ENCODE peak calls at places on chromosomes 13 and 19, in seven cellular contexts. One of them, this sample, is unnamed.

GRCh38 chr19:3403489-3404323 is 37.3 kb downstream of the NFIC start:
- DNase-seq in left ventricle myocardium inferior: peak
- DNase-seq in AG04450: peak
- DNase-seq in Karpas-422: no peak
- DNase-seq in right cardiac atrium: peak
- DNase-seq in mammary epithelial cell: peak
- DNase-seq in stomach: peak
- DNase-seq in this sample: no peak

GRCh38 chr19:3543150-3544053 is 4.4 kb downstream of the TEKTIP1 start:
- DNase-seq in right cardiac atrium: peak
- DNase-seq in stomach: peak
- DNase-seq in AG04450: no peak
- DNase-seq in left ventricle myocardium inferior: no peak
- DNase-seq in mammary epithelial cell: no peak
- DNase-seq in Karpas-422: no peak
- DNase-seq in this sample: no peak

GRCh38 chr13:35840991-35841604 is 290.1 kb downstream of the DCLK1 start:
- DNase-seq in Karpas-422: no peak
- DNase-seq in right cardiac atrium: no peak
- DNase-seq in left ventricle myocardium inferior: no peak
- DNase-seq in mammary epithelial cell: no peak
- DNase-seq in stomach: no peak
- DNase-seq in AG04450: no peak
- DNase-seq in this sample: no peak

GRCh38 chr13:66207610-66208009 is 1022.5 kb downstream of the PCDH9 start:
- DNase-seq in left ventricle myocardium inferior: no peak
- DNase-seq in Karpas-422: no peak
- DNase-seq in right cardiac atrium: no peak
- DNase-seq in stomach: no peak
- DNase-seq in AG04450: no peak
- DNase-seq in mammary epithelial cell: no peak
- DNase-seq in this sample: no peak

GRCh38 chr13:26022538-26023292 is 29.1 kb downstream of the SHISA2 start:
- DNase-seq in right cardiac atrium: peak
- DNase-seq in left ventricle myocardium inferior: peak
- DNase-seq in AG04450: no peak
- DNase-seq in mammary epithelial cell: peak
- DNase-seq in stomach: peak
- DNase-seq in Karpas-422: no peak
- DNase-seq in this sample: no peak

GRCh38 chr19:41956621-41957020 is 2.5 kb downstream of the RABAC1 start:
- DNase-seq in AG04450: no peak
- DNase-seq in stomach: no peak
- DNase-seq in right cardiac atrium: no peak
- DNase-seq in mammary epithelial cell: no peak
- DNase-seq in left ventricle myocardium inferior: no peak
- DNase-seq in Karpas-422: no peak
- DNase-seq in this sample: no peak

GRCh38 chr13:109509154-109509905 is 277.1 kb downstream of the IRS2 start:
- DNase-seq in left ventricle myocardium inferior: no peak
- DNase-seq in mammary epithelial cell: peak
- DNase-seq in AG04450: peak
- DNase-seq in stomach: no peak
- DNase-seq in right cardiac atrium: no peak
- DNase-seq in Karpas-422: no peak
- DNase-seq in this sample: no peak

GRCh38 chr19:49591731-49592485 is 926 bp downstream of the PRR12 start:
- DNase-seq in left ventricle myocardium inferior: peak
- DNase-seq in mammary epithelial cell: peak
- DNase-seq in Karpas-422: peak
- DNase-seq in stomach: peak
- DNase-seq in AG04450: no peak
- DNase-seq in right cardiac atrium: peak
- DNase-seq in this sample: no peak

GRCh38 chr13:66634384-66634783 is 595.8 kb downstream of the PCDH9 start:
- DNase-seq in left ventricle myocardium inferior: no peak
- DNase-seq in Karpas-422: no peak
- DNase-seq in stomach: no peak
- DNase-seq in AG04450: no peak
- DNase-seq in right cardiac atrium: no peak
- DNase-seq in mammary epithelial cell: no peak
- DNase-seq in this sample: no peak

GRCh38 chr13:80100636-80101035 is 240.3 kb downstream of the SPRY2 start:
- DNase-seq in right cardiac atrium: no peak
- DNase-seq in left ventricle myocardium inferior: no peak
- DNase-seq in AG04450: no peak
- DNase-seq in Karpas-422: no peak
- DNase-seq in stomach: no peak
- DNase-seq in mammary epithelial cell: no peak
- DNase-seq in this sample: no peak

GRCh38 chr19:30388327-30388726 is 16.1 kb downstream of the ZNF536 start:
- DNase-seq in Karpas-422: no peak
- DNase-seq in stomach: no peak
- DNase-seq in left ventricle myocardium inferior: no peak
- DNase-seq in mammary epithelial cell: no peak
- DNase-seq in AG04450: no peak
- DNase-seq in right cardiac atrium: no peak
- DNase-seq in this sample: no peak

GRCh38 chr19:44024900-44025216 is 321 bp upstream of the ZNF222 start:
- DNase-seq in AG04450: no peak
- DNase-seq in Karpas-422: no peak
- DNase-seq in right cardiac atrium: no peak
- DNase-seq in stomach: no peak
- DNase-seq in mammary epithelial cell: no peak
- DNase-seq in left ventricle myocardium inferior: no peak
- DNase-seq in this sample: no peak

GRCh38 chr19:44021221-44021620 is 4.0 kb upstream of the ZNF222 start:
- DNase-seq in left ventricle myocardium inferior: no peak
- DNase-seq in AG04450: no peak
- DNase-seq in Karpas-422: no peak
- DNase-seq in mammary epithelial cell: no peak
- DNase-seq in stomach: no peak
- DNase-seq in right cardiac atrium: no peak
- DNase-seq in this sample: no peak

GRCh38 chr19:44019498-44019897 is 5.7 kb upstream of the ZNF222 start:
- DNase-seq in right cardiac atrium: no peak
- DNase-seq in stomach: no peak
- DNase-seq in left ventricle myocardium inferior: no peak
- DNase-seq in Karpas-422: no peak
- DNase-seq in mammary epithelial cell: no peak
- DNase-seq in AG04450: no peak
- DNase-seq in this sample: no peak

DNA sequence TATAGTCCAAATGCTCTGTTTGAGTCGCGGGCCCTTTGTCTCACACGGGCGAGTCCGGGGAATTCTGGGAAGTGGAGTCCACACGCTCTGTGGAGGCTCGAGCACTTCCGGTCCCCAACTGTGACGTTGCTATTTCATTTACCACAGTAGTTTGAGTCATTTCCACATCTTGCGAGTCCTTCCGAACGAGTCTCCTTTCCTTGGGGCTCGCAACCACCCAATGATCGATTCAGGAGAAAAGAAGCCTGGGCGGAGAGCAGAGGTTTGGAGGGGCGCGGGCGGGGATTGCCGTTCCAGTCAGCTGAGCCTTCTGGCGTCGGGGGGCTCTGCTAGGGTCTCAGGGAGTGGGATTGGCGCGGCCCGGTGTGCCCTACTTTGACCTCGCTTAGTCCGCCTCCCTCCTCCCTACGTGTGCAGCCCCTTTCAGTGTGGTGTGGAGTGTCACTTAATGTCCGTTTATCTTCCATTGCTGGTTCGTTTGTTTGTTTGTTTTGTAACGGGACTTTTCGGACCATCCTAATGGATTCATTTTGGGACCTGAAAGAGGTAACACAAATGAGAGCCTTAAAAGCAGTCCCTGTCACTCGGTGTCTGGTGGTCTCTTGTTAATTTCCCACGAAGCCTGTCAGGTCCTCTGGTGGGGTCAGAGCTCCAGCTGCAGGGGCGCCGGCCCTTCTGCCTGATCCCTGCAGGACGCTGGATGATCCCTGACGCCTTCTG is at the start of gene ZNF222:
- DNase-seq in stomach: peak
- DNase-seq in AG04450: peak
- DNase-seq in Karpas-422: peak
- DNase-seq in mammary epithelial cell: peak
- DNase-seq in left ventricle myocardium inferior: peak
- DNase-seq in right cardiac atrium: peak
- DNase-seq in this sample: peak
- H3K27ac ChIP-seq in stomach: peak
- H3K27ac ChIP-seq in AG04450: peak
- H3K27ac ChIP-seq in Karpas-422: no peak
- H3K27ac ChIP-seq in mammary epithelial cell: peak
- H3K27ac ChIP-seq in left ventricle myocardium inferior: peak
- H3K27ac ChIP-seq in right cardiac atrium: peak
- H3K27ac ChIP-seq in this sample: no peak

DNA sequence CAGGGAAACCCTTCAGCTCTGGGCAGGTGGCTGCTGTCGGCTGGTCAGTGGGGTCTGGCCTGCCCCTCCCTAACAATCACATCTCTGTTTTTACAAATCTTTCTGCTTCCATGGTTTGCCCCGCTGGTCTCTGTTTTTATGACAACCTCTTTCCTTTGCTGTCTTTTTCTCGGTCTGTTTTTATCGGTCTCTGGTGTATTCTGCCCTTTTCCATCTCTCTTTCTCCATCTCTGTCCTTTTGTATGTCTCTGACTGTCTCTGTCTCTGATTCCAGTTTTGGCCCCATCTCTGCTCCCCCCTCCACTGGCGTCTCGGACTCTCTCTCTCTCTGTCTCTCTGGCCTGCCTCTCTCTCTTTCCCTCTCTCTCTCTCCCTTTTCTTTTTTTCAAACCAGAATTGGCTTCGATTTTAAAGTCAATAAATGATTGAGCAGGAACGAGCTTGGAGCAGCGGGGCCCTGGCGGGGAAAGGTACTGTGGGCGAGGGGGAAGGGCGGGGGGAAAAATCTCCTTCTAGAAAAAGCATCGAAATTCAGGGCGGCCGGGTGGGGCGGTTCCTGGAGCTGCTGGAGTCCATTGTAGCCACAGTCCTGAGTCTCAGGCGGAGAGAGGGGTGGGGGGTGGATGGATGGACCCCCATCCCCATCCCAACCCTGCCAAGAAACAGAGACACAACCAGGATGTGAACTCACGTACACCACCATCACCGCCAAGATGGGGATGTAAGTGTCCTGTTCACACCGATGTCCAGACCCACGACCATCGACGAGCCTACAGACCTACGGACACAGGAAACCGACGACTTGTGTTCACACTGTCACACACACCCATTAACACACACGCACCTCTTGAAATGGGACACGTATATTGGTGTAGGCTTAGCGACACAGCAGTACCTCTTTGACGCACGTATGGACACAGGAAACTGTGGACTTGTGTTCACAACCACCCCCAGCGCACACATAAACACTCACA is 3.0 kb downstream of the NFIX start:
- DNase-seq in Karpas-422: no peak
- DNase-seq in AG04450: no peak
- DNase-seq in left ventricle myocardium inferior: no peak
- DNase-seq in stomach: no peak
- DNase-seq in mammary epithelial cell: no peak
- DNase-seq in right cardiac atrium: no peak
- DNase-seq in this sample: no peak
- H3K4me3 ChIP-seq in Karpas-422: no peak
- H3K4me3 ChIP-seq in AG04450: no peak
- H3K4me3 ChIP-seq in left ventricle myocardium inferior: peak
- H3K4me3 ChIP-seq in stomach: peak
- H3K4me3 ChIP-seq in mammary epithelial cell: no peak
- H3K4me3 ChIP-seq in right cardiac atrium: no peak
- H3K4me3 ChIP-seq in this sample: no peak

GRCh38 chr19:38025908-38026307 is 118.9 kb downstream of the SIPA1L3 start:
- DNase-seq in right cardiac atrium: no peak
- DNase-seq in AG04450: no peak
- DNase-seq in Karpas-422: no peak
- DNase-seq in stomach: no peak
- DNase-seq in left ventricle myocardium inferior: no peak
- DNase-seq in mammary epithelial cell: no peak
- DNase-seq in this sample: no peak

GRCh38 chr19:38024991-38025716 is 118.1 kb downstream of the SIPA1L3 start:
- DNase-seq in stomach: no peak
- DNase-seq in AG04450: no peak
- DNase-seq in left ventricle myocardium inferior: no peak
- DNase-seq in right cardiac atrium: no peak
- DNase-seq in mammary epithelial cell: no peak
- DNase-seq in Karpas-422: peak
- DNase-seq in this sample: no peak

GRCh38 chr19:38023245-38023644 is 116.2 kb downstream of the SIPA1L3 start:
- DNase-seq in mammary epithelial cell: no peak
- DNase-seq in AG04450: no peak
- DNase-seq in right cardiac atrium: no peak
- DNase-seq in left ventricle myocardium inferior: no peak
- DNase-seq in Karpas-422: no peak
- DNase-seq in stomach: no peak
- DNase-seq in this sample: no peak

GRCh38 chr19:38021356-38021755 is 114.3 kb downstream of the SIPA1L3 start:
- DNase-seq in stomach: no peak
- DNase-seq in left ventricle myocardium inferior: no peak
- DNase-seq in Karpas-422: no peak
- DNase-seq in mammary epithelial cell: no peak
- DNase-seq in right cardiac atrium: no peak
- DNase-seq in AG04450: no peak
- DNase-seq in this sample: no peak

DNA sequence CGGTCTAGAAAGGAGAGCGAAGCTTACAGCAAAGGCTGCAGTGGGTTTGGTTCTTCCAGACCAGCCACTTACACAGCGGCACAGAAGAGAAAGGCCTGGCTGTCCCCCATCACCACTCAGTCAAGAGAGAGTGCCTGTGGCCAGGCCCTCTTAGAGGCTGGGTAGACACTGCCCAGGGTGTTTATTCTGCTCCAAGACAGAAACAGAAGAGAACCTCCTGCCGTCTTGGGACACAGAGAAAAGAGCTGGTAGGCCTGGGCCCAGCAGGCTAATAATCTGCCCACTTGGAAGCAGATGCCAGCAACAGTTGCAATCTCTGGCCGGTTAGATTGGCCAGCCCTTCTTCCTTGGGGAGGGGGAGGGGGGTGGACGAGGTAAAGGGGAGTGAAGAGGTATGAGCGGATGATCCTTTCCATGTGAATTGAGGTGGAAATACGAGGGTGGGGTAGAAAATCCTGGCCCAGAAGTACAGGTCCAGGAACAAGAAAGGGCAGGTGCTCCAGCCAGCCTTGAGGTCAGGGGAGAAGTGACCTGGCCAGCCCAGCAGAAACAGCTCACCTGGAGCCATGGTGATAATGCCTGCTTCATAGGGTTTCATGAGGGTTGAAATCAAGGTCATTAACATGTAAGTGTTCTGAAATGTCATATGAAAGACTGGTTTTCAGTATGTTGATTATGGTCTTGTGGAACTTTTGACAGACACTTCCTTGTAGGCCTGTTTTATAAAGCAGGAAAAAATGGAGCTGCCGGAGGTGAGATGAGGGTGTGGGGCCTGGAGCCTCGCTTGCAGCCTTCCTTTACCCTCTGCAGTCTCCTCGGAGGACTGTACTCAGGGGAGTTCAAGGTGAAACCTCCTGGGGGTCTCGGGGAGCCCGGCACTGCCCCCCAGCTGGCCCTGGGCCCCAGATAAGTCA is 116.9 kb downstream of the SIPA1L3 start:
- DNase-seq in Karpas-422: no peak
- DNase-seq in mammary epithelial cell: no peak
- DNase-seq in left ventricle myocardium inferior: no peak
- DNase-seq in stomach: no peak
- DNase-seq in right cardiac atrium: no peak
- DNase-seq in AG04450: no peak
- DNase-seq in this sample: no peak
- H3K27ac ChIP-seq in Karpas-422: peak
- H3K27ac ChIP-seq in mammary epithelial cell: no peak
- H3K27ac ChIP-seq in left ventricle myocardium inferior: no peak
- H3K27ac ChIP-seq in stomach: peak
- H3K27ac ChIP-seq in right cardiac atrium: no peak
- H3K27ac ChIP-seq in AG04450: no peak
- H3K27ac ChIP-seq in this sample: no peak

GRCh38 chr13:75365724-75366173 is 116.2 kb downstream of the TBC1D4 start:
- DNase-seq in left ventricle myocardium inferior: no peak
- DNase-seq in right cardiac atrium: no peak
- DNase-seq in AG04450: peak
- DNase-seq in mammary epithelial cell: peak
- DNase-seq in stomach: no peak
- DNase-seq in Karpas-422: no peak
- DNase-seq in this sample: no peak
- H3K4me3 ChIP-seq in left ventricle myocardium inferior: peak
- H3K4me3 ChIP-seq in right cardiac atrium: peak
- H3K4me3 ChIP-seq in AG04450: no peak
- H3K4me3 ChIP-seq in mammary epithelial cell: no peak
- H3K4me3 ChIP-seq in stomach: no peak
- H3K4me3 ChIP-seq in Karpas-422: no peak
- H3K4me3 ChIP-seq in this sample: no peak